ENCODE peak calls at places on chromosomes 6 and 20, in eight cellular contexts. L is SW 1271; P is head of caudate nucleus; O is NCI-H1930; X is stimulated activated CD4-positive, alpha-beta T cell treated with anti-CD3 and anti-CD28 coated beads, Interleukin-4, amount 100 ng/mL, for 48 hours; V is hypothalamus; N is aorta; G is HEK293T. H is an unnamed sample.

GRCh38 chr6:26233608-26234420 is 131.2 kb upstream of the BTN3A2 start:
- DNase-seq in L (no peak), P (no peak), O (no peak), X (peak; percentile 75), V (no peak), N (peak; percentile 82), G (no peak), H (peak; percentile 80)

GRCh38 chr6:17831135-17831534 is 124.4 kb upstream of the NUP153 start:
- DNase-seq in L (no peak), P (no peak), O (no peak), X (no peak), V (no peak), N (no peak), G (no peak), H (peak; percentile 66)

GRCh38 chr6:6556738-6557503 is 31.6 kb upstream of the LY86 start:
- DNase-seq in L (peak; percentile 53), P (no peak), O (peak; percentile 53), X (no peak), V (no peak), N (no peak), G (peak; percentile 71), H (no peak)

GRCh38 chr6:83443516-83443915 is 12.7 kb upstream of the ME1 start:
- DNase-seq in L (no peak), P (no peak), O (no peak), X (no peak), V (no peak), N (no peak), G (no peak), H (no peak)

GRCh38 chr20:24052599-24053275 is 64.2 kb upstream of the GGTLC1 start:
- DNase-seq in L (no peak), P (no peak), O (no peak), X (no peak), V (no peak), N (no peak), G (no peak), H (no peak)

GRCh38 chr6:7107578-7108195 is at the start of gene RREB1:
- DNase-seq in L (peak; percentile 73), P (no peak), O (peak; percentile 15), X (peak; percentile 36), V (no peak), N (peak; percentile 85), G (peak; percentile 71), H (peak; percentile 81)

GRCh38 chr6:136655251-136656014 is 105.2 kb upstream of the MAP7 start:
- DNase-seq in L (no peak), P (no peak), O (no peak), X (no peak), V (no peak), N (no peak), G (no peak), H (no peak)

GRCh38 chr6:2450546-2450945 is 205.1 kb upstream of the GMDS start:
- DNase-seq in L (no peak), P (no peak), O (no peak), X (no peak), V (no peak), N (no peak), G (peak; percentile 48), H (peak; percentile 46)

GRCh38 chr6:110628330-110628729 is 151.9 kb upstream of the SLC22A16 start:
- DNase-seq in L (no peak), P (no peak), O (no peak), X (no peak), V (no peak), N (no peak), G (no peak), H (peak; percentile 82)

GRCh38 chr6:53646606-53647005 is 18.9 kb downstream of the KLHL31 start:
- DNase-seq in L (no peak), P (no peak), O (no peak), X (no peak), V (no peak), N (no peak), G (no peak), H (no peak)

GRCh38 chr20:53707341-53708102 is 113.9 kb upstream of the ZNF217 start:
- DNase-seq in L (no peak), P (no peak), O (no peak), X (no peak), V (no peak), N (no peak), G (no peak), H (peak; percentile 30)

GRCh38 chr6:52049252-52050050 is 38.0 kb downstream of the PKHD1 start:
- DNase-seq in L (peak; percentile 40), P (no peak), O (peak; percentile 21), X (no peak), V (no peak), N (no peak), G (peak; percentile 44), H (peak; percentile 45)

GRCh38 chr6:107621216-107621940 is 131.5 kb downstream of the SOBP start:
- DNase-seq in L (no peak), P (no peak), O (no peak), X (no peak), V (no peak), N (no peak), G (no peak), H (no peak)

GRCh38 chr6:136334465-136334846 is 44.8 kb upstream of the BCLAF1 start:
- DNase-seq in L (no peak), P (no peak), O (no peak), X (no peak), V (no peak), N (no peak), G (no peak), H (no peak)

GRCh38 chr6:105243487-105243886 is 63.7 kb upstream of the POPDC3 start:
- DNase-seq in L (no peak), P (no peak), O (no peak), X (no peak), V (no peak), N (no peak), G (no peak), H (no peak)

GRCh38 chr6:132161283-132161682 is 210.1 kb upstream of the CCN2 start:
- DNase-seq in L (peak; percentile 2), P (no peak), O (peak; percentile 8), X (no peak), V (no peak), N (no peak), G (peak; percentile 14), H (peak; percentile 72)

GRCh38 chr6:36633915-36634314 is 39.8 kb downstream of the SRSF3 start:
- DNase-seq in L (no peak), P (no peak), O (no peak), X (no peak), V (no peak), N (peak; percentile 87), G (no peak), H (peak; percentile 92)

GRCh38 chr6:147222160-147222838 is 18.1 kb downstream of the STXBP5 start:
- DNase-seq in L (peak; percentile 5), P (no peak), O (no peak), X (no peak), V (no peak), N (no peak), G (no peak), H (peak; percentile 20)

GRCh38 chr20:621115-621756 is 11.1 kb upstream of the TCF15 start:
- DNase-seq in L (no peak), P (no peak), O (no peak), X (no peak), V (no peak), N (no peak), G (no peak), H (no peak)

GRCh38 chr20:52054123-52054522 is 137.5 kb downstream of the ZFP64 start:
- DNase-seq in L (no peak), P (no peak), O (no peak), X (no peak), V (no peak), N (no peak), G (no peak), H (no peak)

GRCh38 chr6:30884521-30885480 is 482 bp downstream of the DDR1 start:
- DNase-seq in L (peak; percentile 36), P (peak; percentile 52), O (no peak), X (peak; percentile 37), V (no peak), N (peak; percentile 81), G (no peak), H (peak; percentile 63)

GRCh38 chr6:10478187-10479040 is 42.7 kb upstream of the GCNT2 start:
- DNase-seq in L (peak; percentile 54), P (no peak), O (peak; percentile 9), X (no peak), V (no peak), N (no peak), G (peak; percentile 51), H (peak; percentile 18)

GRCh38 chr6:89944826-89945407 is 50.6 kb downstream of the GJA10 start:
- DNase-seq in L (peak; percentile 25), P (no peak), O (no peak), X (no peak), V (no peak), N (no peak), G (no peak), H (peak; percentile 50)

GRCh38 chr6:5865492-5866031 is 141.2 kb downstream of the NRN1 start:
- DNase-seq in L (no peak), P (no peak), O (no peak), X (no peak), V (no peak), N (no peak), G (no peak), H (no peak)

GRCh38 chr20:24979036-24979960 is 13.3 kb downstream of the APMAP start:
- DNase-seq in L (no peak), P (no peak), O (no peak), X (no peak), V (no peak), N (no peak), G (no peak), H (no peak)

H was measured in foreskin fibroblast.